ENCODE peak calls at places on chromosome 19, in five cellular contexts. One of them, this sample, is unnamed. For H3K9me2, the result is how much of the 10 kb centered on the place peaks cover.

GRCh38 chr19:46629546-46630025 is 4.7 kb upstream of the PTGIR start:
- DNase-seq in HCT116: no peak
- DNase-seq in hepatocyte: peak
- DNase-seq in MM.1S: no peak
- DNase-seq in PC-3: no peak
- DNase-seq in this sample: no peak

GRCh38 chr19:12065100-12065538 is 588 bp downstream of the ZNF844 start:
- DNase-seq in HCT116: no peak
- DNase-seq in hepatocyte: peak
- DNase-seq in MM.1S: no peak
- DNase-seq in PC-3: no peak
- DNase-seq in this sample: peak

GRCh38 chr19:372306-372890 is 27.8 kb upstream of the MIER2 start:
- DNase-seq in HCT116: no peak
- DNase-seq in hepatocyte: peak
- DNase-seq in MM.1S: no peak
- DNase-seq in PC-3: no peak
- DNase-seq in this sample: no peak

GRCh38 chr19:16338470-16339360 is 14.1 kb downstream of the KLF2 start:
- DNase-seq in HCT116: peak
- DNase-seq in hepatocyte: no peak
- DNase-seq in MM.1S: no peak
- DNase-seq in PC-3: peak
- DNase-seq in this sample: peak

GRCh38 chr19:19679176-19680073 is 10.8 kb downstream of the ZNF101 start:
- DNase-seq in HCT116: no peak
- DNase-seq in hepatocyte: no peak
- DNase-seq in MM.1S: no peak
- DNase-seq in PC-3: no peak
- DNase-seq in this sample: no peak

GRCh38 chr19:11142528-11143171 is 12.9 kb downstream of the SPC24 start:
- DNase-seq in HCT116: peak
- DNase-seq in hepatocyte: peak
- DNase-seq in MM.1S: no peak
- DNase-seq in PC-3: peak
- DNase-seq in this sample: peak

GRCh38 chr19:51541458-51542357 is 10.2 kb upstream of the SIGLEC6 start:
- DNase-seq in HCT116: no peak
- DNase-seq in hepatocyte: no peak
- DNase-seq in MM.1S: no peak
- DNase-seq in PC-3: no peak
- DNase-seq in this sample: no peak

GRCh38 chr19:32406161-32407003 is 812 bp downstream of the DPY19L3 start:
- DNase-seq in HCT116: peak
- DNase-seq in hepatocyte: no peak
- DNase-seq in MM.1S: no peak
- DNase-seq in PC-3: no peak
- DNase-seq in this sample: peak

GRCh38 chr19:10420444-10421239 is at the start of gene PDE4A:
- DNase-seq in HCT116: no peak
- DNase-seq in hepatocyte: peak
- DNase-seq in MM.1S: peak
- DNase-seq in PC-3: peak
- DNase-seq in this sample: peak

GRCh38 chr19:6519289-6519688 is 11.5 kb upstream of the TNFSF9 start:
- DNase-seq in HCT116: no peak
- DNase-seq in hepatocyte: no peak
- DNase-seq in MM.1S: no peak
- DNase-seq in PC-3: peak
- DNase-seq in this sample: no peak

GRCh38 chr19:6739884-6740588 is 556 bp downstream of the TRIP10 start:
- DNase-seq in HCT116: no peak
- DNase-seq in hepatocyte: peak
- DNase-seq in MM.1S: peak
- DNase-seq in PC-3: no peak
- DNase-seq in this sample: peak

GRCh38 chr19:28468701-28469459 is 744.1 kb downstream of the UQCRFS1 start:
- DNase-seq in HCT116: no peak
- DNase-seq in hepatocyte: peak
- DNase-seq in MM.1S: peak
- DNase-seq in PC-3: peak
- DNase-seq in this sample: peak

GRCh38 chr19:15454371-15454800 is 4.6 kb upstream of the WIZ start:
- DNase-seq in HCT116: no peak
- DNase-seq in hepatocyte: no peak
- DNase-seq in MM.1S: no peak
- DNase-seq in PC-3: no peak
- DNase-seq in this sample: no peak

GRCh38 chr19:12749938-12750521 is 1.6 kb upstream of the BEST2 start:
- DNase-seq in HCT116: no peak
- DNase-seq in hepatocyte: no peak
- DNase-seq in MM.1S: no peak
- DNase-seq in PC-3: peak
- DNase-seq in this sample: peak

GRCh38 chr19:57611113-57611512 is 2.9 kb upstream of the ZNF134 start:
- DNase-seq in HCT116: no peak
- DNase-seq in hepatocyte: no peak
- DNase-seq in MM.1S: no peak
- DNase-seq in PC-3: no peak
- DNase-seq in this sample: no peak

GRCh38 chr19:30229524-30230174 is 142.5 kb upstream of the ZNF536 start:
- DNase-seq in HCT116: no peak
- DNase-seq in hepatocyte: peak
- DNase-seq in MM.1S: no peak
- DNase-seq in PC-3: no peak
- DNase-seq in this sample: peak

GRCh38 chr19:3020321-3020960 is 8.6 kb downstream of the TLE2 start:
- DNase-seq in HCT116: no peak
- DNase-seq in hepatocyte: no peak
- DNase-seq in MM.1S: no peak
- DNase-seq in PC-3: no peak
- DNase-seq in this sample: no peak

GRCh38 chr19:35349614-35350521 is 2.2 kb downstream of the FFAR1 start:
- DNase-seq in HCT116: no peak
- DNase-seq in hepatocyte: no peak
- DNase-seq in MM.1S: no peak
- DNase-seq in PC-3: no peak
- DNase-seq in this sample: no peak

GRCh38 chr19:38190061-38190460 is 34.0 kb downstream of the DPF1 start:
- DNase-seq in HCT116: no peak
- DNase-seq in hepatocyte: no peak
- DNase-seq in MM.1S: no peak
- DNase-seq in PC-3: no peak
- DNase-seq in this sample: no peak

GRCh38 chr19:38270587-38271167 is 6.3 kb downstream of the SPINT2 start:
- DNase-seq in HCT116: no peak
- DNase-seq in hepatocyte: no peak
- DNase-seq in MM.1S: no peak
- DNase-seq in PC-3: peak
- DNase-seq in this sample: no peak

GRCh38 chr19:57099199-57099661 is 20.6 kb upstream of the USP29 start:
- DNase-seq in HCT116: peak
- DNase-seq in hepatocyte: peak
- DNase-seq in MM.1S: peak
- DNase-seq in PC-3: peak
- DNase-seq in this sample: peak

GRCh38 chr19:35495107-35496064 is 5.1 kb upstream of the KRTDAP start:
- DNase-seq in HCT116: peak
- DNase-seq in hepatocyte: peak
- DNase-seq in MM.1S: peak
- DNase-seq in PC-3: peak
- DNase-seq in this sample: peak

GRCh38 chr19:18420931-18421330 is 1.7 kb downstream of the SSBP4 start:
- DNase-seq in HCT116: no peak
- DNase-seq in hepatocyte: no peak
- DNase-seq in MM.1S: no peak
- DNase-seq in PC-3: no peak
- DNase-seq in this sample: no peak

GRCh38 chr19:18418725-18419194 is 438 bp upstream of the SSBP4 start:
- DNase-seq in HCT116: no peak
- DNase-seq in hepatocyte: no peak
- DNase-seq in MM.1S: no peak
- DNase-seq in PC-3: no peak
- DNase-seq in this sample: peak

GRCh38 chr19:18421371-18421959 is 2.3 kb downstream of the SSBP4 start:
- DNase-seq in HCT116: no peak
- DNase-seq in hepatocyte: no peak
- DNase-seq in MM.1S: no peak
- DNase-seq in PC-3: no peak
- DNase-seq in this sample: no peak

GRCh38 chr19:18419195-18419698 is at the start of gene SSBP4:
- DNase-seq in HCT116: no peak
- DNase-seq in hepatocyte: peak
- DNase-seq in MM.1S: peak
- DNase-seq in PC-3: peak
- DNase-seq in this sample: peak

DNA sequence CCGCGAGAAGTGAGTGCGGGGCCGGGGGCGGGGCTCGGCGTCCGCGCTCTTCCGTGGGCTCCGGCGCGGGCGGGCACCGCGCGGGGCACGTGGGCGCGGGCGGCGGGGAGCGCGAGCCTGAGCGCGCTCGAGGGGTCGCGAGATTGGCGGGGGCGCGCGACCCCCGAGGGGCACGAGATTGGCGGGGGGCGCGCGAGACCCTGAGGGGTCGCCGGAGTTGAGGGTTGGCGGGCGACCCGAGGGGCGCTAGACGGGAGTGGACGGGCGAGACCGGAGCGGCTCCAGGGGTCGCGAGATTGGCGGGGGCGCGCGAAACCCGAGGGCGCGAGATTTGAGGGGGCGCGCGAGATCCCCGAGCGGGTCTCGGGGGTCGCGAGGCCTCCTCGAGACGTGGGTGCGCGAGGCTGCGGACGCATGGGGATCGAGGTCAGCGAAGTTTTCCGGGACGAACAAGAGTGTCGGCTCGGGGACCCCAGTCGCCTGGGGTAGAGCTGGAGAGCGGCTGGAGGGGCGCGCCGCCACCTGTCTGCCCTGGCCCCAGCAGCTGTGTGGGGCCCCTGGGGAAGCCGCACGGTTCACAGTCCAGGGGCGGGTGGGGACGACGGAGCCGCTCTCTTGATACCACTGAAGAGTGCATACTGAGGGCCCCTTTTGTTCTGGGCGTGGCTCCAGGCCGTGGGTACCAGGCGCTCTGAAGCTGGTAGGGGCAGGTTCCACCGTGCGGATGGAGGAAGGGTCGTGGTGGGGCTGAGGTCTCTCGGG is 682 bp downstream of the SSBP4 start:
- DNase-seq in HCT116: no peak
- DNase-seq in hepatocyte: peak
- DNase-seq in MM.1S: no peak
- DNase-seq in PC-3: peak
- DNase-seq in this sample: peak
- H3K9me2 ChIP-seq in HCT116: under half
- H3K9me2 ChIP-seq in hepatocyte: under half
- H3K9me2 ChIP-seq in MM.1S: under half
- H3K9me2 ChIP-seq in PC-3: under half
- H3K9me2 ChIP-seq in this sample: under half

GRCh38 chr19:1991018-1991390 is 24.5 kb downstream of the BTBD2 start:
- DNase-seq in HCT116: no peak
- DNase-seq in hepatocyte: no peak
- DNase-seq in MM.1S: no peak
- DNase-seq in PC-3: no peak
- DNase-seq in this sample: no peak

GRCh38 chr19:1990230-1991017 is 25.1 kb downstream of the BTBD2 start:
- DNase-seq in HCT116: no peak
- DNase-seq in hepatocyte: no peak
- DNase-seq in MM.1S: no peak
- DNase-seq in PC-3: no peak
- DNase-seq in this sample: no peak

GRCh38 chr19:1991516-1991915 is 24.0 kb downstream of the BTBD2 start:
- DNase-seq in HCT116: no peak
- DNase-seq in hepatocyte: peak
- DNase-seq in MM.1S: no peak
- DNase-seq in PC-3: no peak
- DNase-seq in this sample: no peak

GRCh38 chr19:1987197-1988187 is 28.0 kb downstream of the BTBD2 start:
- DNase-seq in HCT116: no peak
- DNase-seq in hepatocyte: no peak
- DNase-seq in MM.1S: no peak
- DNase-seq in PC-3: no peak
- DNase-seq in this sample: peak

DNA sequence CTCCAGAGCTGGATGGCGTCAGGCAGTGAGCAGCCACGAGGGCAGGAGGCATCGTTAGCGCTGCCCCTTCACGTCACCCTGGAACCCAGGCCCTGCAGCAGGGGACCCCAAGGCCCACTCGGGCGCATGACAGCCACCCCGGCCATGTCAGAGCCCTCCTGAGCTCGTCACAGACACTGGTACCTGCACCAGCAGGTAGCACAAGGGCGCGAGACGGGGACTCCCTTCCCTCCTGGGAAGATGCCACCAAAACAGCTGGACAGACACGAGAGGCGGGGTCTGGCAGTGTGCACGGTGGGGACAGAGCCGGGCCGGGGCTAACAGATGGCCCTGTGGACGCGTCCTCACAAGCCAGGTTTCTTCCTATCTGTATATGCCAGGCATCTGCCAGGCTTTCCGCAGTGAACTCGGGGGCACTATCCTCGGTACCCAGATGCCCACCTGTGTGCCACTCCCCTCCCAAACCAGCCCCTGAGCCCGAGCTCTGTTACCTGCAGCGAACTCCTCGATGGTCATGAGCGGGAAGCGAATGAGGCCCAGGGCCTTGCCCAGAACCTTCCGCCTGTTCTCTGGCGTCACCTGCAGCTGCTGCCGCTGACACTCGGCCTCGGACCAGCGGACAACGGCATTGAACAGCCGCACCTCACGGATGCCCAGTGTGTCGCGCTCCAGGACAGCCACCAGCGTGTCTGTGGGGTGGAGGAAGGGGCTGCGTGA is 25.8 kb downstream of the BTBD2 start:
- DNase-seq in HCT116: no peak
- DNase-seq in hepatocyte: no peak
- DNase-seq in MM.1S: no peak
- DNase-seq in PC-3: no peak
- DNase-seq in this sample: no peak
- TF ChIP-seq EZH2 in HCT116: no peak
- TF ChIP-seq EZH2 in hepatocyte: no peak
- TF ChIP-seq EZH2 in MM.1S: no peak
- TF ChIP-seq EZH2 in PC-3: no peak
- TF ChIP-seq EZH2 in this sample: no peak

GRCh38 chr19:8028951-8029491 is 23.5 kb upstream of the CCL25 start:
- DNase-seq in HCT116: no peak
- DNase-seq in hepatocyte: peak
- DNase-seq in MM.1S: no peak
- DNase-seq in PC-3: no peak
- DNase-seq in this sample: peak
- H3K4me2 ChIP-seq in HCT116: peak
- H3K4me2 ChIP-seq in hepatocyte: no peak
- H3K4me2 ChIP-seq in MM.1S: no peak
- H3K4me2 ChIP-seq in PC-3: no peak
- H3K4me2 ChIP-seq in this sample: peak

GRCh38 chr19:8897106-8897505 is 64.9 kb downstream of the MBD3L1 start:
- DNase-seq in HCT116: no peak
- DNase-seq in hepatocyte: no peak
- DNase-seq in MM.1S: no peak
- DNase-seq in PC-3: no peak
- DNase-seq in this sample: no peak
- H3K9me2 ChIP-seq in HCT116: under half
- H3K9me2 ChIP-seq in hepatocyte: under half
- H3K9me2 ChIP-seq in MM.1S: under half
- H3K9me2 ChIP-seq in PC-3: under half
- H3K9me2 ChIP-seq in this sample: under half

This sample was measured in GM23338.